ENCODE peak calls at places on chromosomes 2 and 18, in six cellular contexts. P is transverse colon, J is ovary, G is A549, F is tibial nerve, A is Peyer's patch. Z is an unnamed sample.

GRCh38 chr2:67984600-67984999 is 78.2 kb downstream of the C1D start:
- DNase-seq in P (no peak), J (no peak), G (no peak), F (no peak), A (no peak), Z (no peak)

GRCh38 chr18:22238036-22238435 is 68.6 kb downstream of the GATA6 start:
- DNase-seq in P (no peak), J (no peak), G (no peak), F (no peak), A (no peak), Z (no peak)

GRCh38 chr2:42663106-42663755 is 94.8 kb downstream of the MTA3 start:
- DNase-seq in P (peak), J (peak), G (peak), F (peak), A (peak), Z (peak)

GRCh38 chr2:171541202-171541884 is 19.1 kb downstream of the CYBRD1 start:
- DNase-seq in P (no peak), J (no peak), G (no peak), F (no peak), A (no peak), Z (no peak)

GRCh38 chr18:67517224-67517765 is 775 bp upstream of the DSEL start:
- DNase-seq in P (peak), J (peak), G (no peak), F (peak), A (no peak), Z (no peak)

GRCh38 chr2:231914077-231914690 is 12.0 kb downstream of the NPPC start:
- DNase-seq in P (no peak), J (no peak), G (no peak), F (no peak), A (no peak), Z (no peak)

GRCh38 chr2:241502281-241502680 is 6.1 kb downstream of the STK25 start:
- DNase-seq in P (no peak), J (no peak), G (no peak), F (no peak), A (no peak), Z (no peak)

GRCh38 chr2:233152541-233152940 is 92.4 kb downstream of the INPP5D start:
- DNase-seq in P (no peak), J (no peak), G (no peak), F (no peak), A (no peak), Z (no peak)

GRCh38 chr18:44974174-44974573 is 293.5 kb downstream of the SETBP1 start:
- DNase-seq in P (no peak), J (no peak), G (no peak), F (no peak), A (no peak), Z (no peak)

GRCh38 chr18:51028201-51028805 is 1.7 kb upstream of the SMAD4 start:
- DNase-seq in P (peak), J (no peak), G (no peak), F (no peak), A (no peak), Z (no peak)

GRCh38 chr2:233210843-233211600 is 40.5 kb upstream of the ATG16L1 start:
- DNase-seq in P (peak), J (peak), G (no peak), F (peak), A (no peak), Z (peak)

GRCh38 chr18:55953326-55953725 is 365.3 kb upstream of the TCF4 start:
- DNase-seq in P (no peak), J (no peak), G (no peak), F (no peak), A (no peak), Z (no peak)

GRCh38 chr2:20149703-20150030 is 75.3 kb downstream of the SDC1 start:
- DNase-seq in P (no peak), J (no peak), G (no peak), F (no peak), A (no peak), Z (no peak)

GRCh38 chr2:15595936-15596335 is 4.3 kb downstream of the DDX1 start:
- DNase-seq in P (no peak), J (no peak), G (no peak), F (no peak), A (no peak), Z (no peak)

GRCh38 chr2:70412294-70413075 is 110.6 kb upstream of the FAM136A start:
- DNase-seq in P (no peak), J (no peak), G (no peak), F (no peak), A (no peak), Z (no peak)

GRCh38 chr2:15031745-15032240 is 399.3 kb downstream of the LRATD1 start:
- DNase-seq in P (no peak), J (no peak), G (no peak), F (no peak), A (no peak), Z (no peak)

GRCh38 chr2:186531257-186531775 is 45.3 kb downstream of the ZC3H15 start:
- DNase-seq in P (no peak), J (no peak), G (no peak), F (no peak), A (no peak), Z (no peak)

GRCh38 chr2:170369894-170370293 is 191.9 kb downstream of the MYO3B start:
- DNase-seq in P (no peak), J (no peak), G (peak), F (no peak), A (no peak), Z (no peak)

GRCh38 chr18:41875094-41875780 is 79.8 kb upstream of the PIK3C3 start:
- DNase-seq in P (no peak), J (no peak), G (no peak), F (no peak), A (no peak), Z (no peak)

GRCh38 chr2:124975224-124975623 is 950.1 kb downstream of the CNTNAP5 start:
- DNase-seq in P (no peak), J (no peak), G (no peak), F (no peak), A (no peak), Z (no peak)

GRCh38 chr2:98473995-98474780 is 29.5 kb downstream of the INPP4A start:
- DNase-seq in P (no peak), J (no peak), G (no peak), F (no peak), A (peak), Z (no peak)

GRCh38 chr2:191038741-191039140 is 24.8 kb upstream of the STAT1 start:
- DNase-seq in P (no peak), J (no peak), G (no peak), F (no peak), A (no peak), Z (no peak)

GRCh38 chr2:146602383-146602782 is 1242.4 kb upstream of the ACVR2A start:
- DNase-seq in P (no peak), J (no peak), G (no peak), F (no peak), A (no peak), Z (no peak)

GRCh38 chr18:39199231-39199855 is 1633.7 kb upstream of the CELF4 start:
- DNase-seq in P (no peak), J (no peak), G (no peak), F (no peak), A (no peak), Z (no peak)

GRCh38 chr2:84971799-84972790 is 1.1 kb downstream of the KCMF1 start:
- DNase-seq in P (peak), J (peak), G (no peak), F (no peak), A (peak), Z (no peak)
- TF ChIP-seq POLR2A in P (no peak), J (no peak), G (no peak), F (no peak), A (no peak), Z (no peak)

GRCh38 chr2:10030311-10030736 is 13.0 kb upstream of the KLF11 start:
- DNase-seq in P (no peak), J (no peak), G (no peak), F (no peak), A (peak), Z (no peak)

GRCh38 chr2:10027931-10028330 is 15.4 kb upstream of the KLF11 start:
- DNase-seq in P (no peak), J (no peak), G (no peak), F (no peak), A (no peak), Z (no peak)

GRCh38 chr2:10028407-10028987 is 14.9 kb upstream of the KLF11 start:
- DNase-seq in P (no peak), J (no peak), G (no peak), F (no peak), A (no peak), Z (no peak)

GRCh38 chr2:10029875-10030223 is 13.5 kb upstream of the KLF11 start:
- DNase-seq in P (no peak), J (no peak), G (no peak), F (no peak), A (no peak), Z (no peak)

DNA sequence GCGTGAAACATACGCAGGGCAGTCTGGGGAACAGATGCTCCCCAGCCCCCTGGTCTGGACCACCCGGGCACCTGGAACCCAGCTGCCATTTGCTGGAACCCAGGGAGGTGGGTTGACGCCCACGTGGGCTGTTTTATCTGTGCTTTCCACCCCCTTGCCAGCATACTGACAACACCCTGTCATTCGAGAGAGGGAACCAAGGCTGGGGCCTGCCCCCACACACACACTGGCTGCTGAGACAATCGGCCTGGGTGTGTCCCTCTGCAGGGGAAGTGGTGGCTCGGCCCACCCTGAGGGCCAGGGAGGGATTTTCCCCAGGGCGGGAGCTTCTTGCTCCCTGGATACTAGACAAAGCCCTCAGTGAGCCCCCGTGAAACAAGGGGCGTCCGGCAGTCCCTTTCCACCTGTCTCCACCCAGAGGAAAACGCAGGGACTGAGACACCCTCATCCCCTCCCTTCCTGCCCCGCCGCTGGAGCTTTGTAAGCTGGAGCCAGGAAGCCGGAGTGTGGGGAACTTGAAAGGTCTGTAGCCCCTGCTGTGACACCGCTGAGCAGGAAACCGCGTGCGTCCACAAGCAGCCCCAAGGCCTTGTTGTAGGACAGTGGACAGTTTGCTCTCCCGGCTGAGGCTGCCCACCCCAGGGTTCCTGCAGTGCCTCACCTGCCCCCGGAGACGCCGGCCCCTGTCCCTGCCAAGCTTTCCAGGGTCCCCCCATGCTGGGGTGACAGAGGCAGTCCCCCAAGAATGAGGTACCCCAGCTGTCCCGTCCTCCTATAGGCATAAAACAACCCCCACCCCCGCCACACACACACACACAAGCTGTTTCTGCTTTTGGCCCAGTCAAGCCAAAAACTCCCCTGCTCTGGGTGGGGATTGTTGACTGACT is 14.1 kb upstream of the KLF11 start:
- DNase-seq in P (peak), J (no peak), G (no peak), F (no peak), A (peak), Z (peak)
- TF ChIP-seq POLR2A in P (peak), J (no peak), G (no peak), F (no peak), A (no peak), Z (no peak)

DNA sequence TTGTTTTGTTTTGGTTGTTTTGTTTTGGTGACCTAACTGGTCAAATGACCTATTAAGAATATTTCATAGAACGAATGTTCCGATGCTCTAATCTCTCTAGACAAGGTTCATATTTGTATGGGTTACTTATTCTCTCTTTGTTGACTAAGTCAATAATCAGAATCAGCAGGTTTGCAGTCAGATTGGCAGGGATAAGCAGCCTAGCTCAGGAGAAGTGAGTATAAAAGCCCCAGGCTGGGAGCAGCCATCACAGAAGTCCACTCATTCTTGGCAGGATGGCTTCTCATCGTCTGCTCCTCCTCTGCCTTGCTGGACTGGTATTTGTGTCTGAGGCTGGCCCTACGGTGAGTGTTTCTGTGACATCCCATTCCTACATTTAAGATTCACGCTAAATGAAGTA is at the start of gene TTR:
- DNase-seq in P (no peak), J (no peak), G (no peak), F (no peak), A (no peak), Z (no peak)
- TF ChIP-seq POLR2A in P (no peak), J (no peak), G (no peak), F (no peak), A (no peak), Z (no peak)

GRCh38 chr2:96260404-96261260 is 5.2 kb downstream of the TMEM127 start:
- DNase-seq in P (peak), J (peak), G (peak), F (peak), A (peak), Z (peak)
- TF ChIP-seq POLR2A in P (peak), J (no peak), G (no peak), F (no peak), A (no peak), Z (no peak)

GRCh38 chr2:108587621-108588020 is 53.4 kb downstream of the LIMS1 start:
- DNase-seq in P (no peak), J (no peak), G (no peak), F (no peak), A (no peak), Z (peak)

GRCh38 chr2:108588070-108588668 is 53.9 kb downstream of the LIMS1 start:
- DNase-seq in P (no peak), J (no peak), G (no peak), F (no peak), A (no peak), Z (no peak)

GRCh38 chr2:108585446-108585845 is 51.2 kb downstream of the LIMS1 start:
- DNase-seq in P (no peak), J (no peak), G (no peak), F (no peak), A (no peak), Z (no peak)

GRCh38 chr2:108586116-108586515 is 51.8 kb downstream of the LIMS1 start:
- DNase-seq in P (no peak), J (no peak), G (no peak), F (no peak), A (no peak), Z (no peak)

DNA sequence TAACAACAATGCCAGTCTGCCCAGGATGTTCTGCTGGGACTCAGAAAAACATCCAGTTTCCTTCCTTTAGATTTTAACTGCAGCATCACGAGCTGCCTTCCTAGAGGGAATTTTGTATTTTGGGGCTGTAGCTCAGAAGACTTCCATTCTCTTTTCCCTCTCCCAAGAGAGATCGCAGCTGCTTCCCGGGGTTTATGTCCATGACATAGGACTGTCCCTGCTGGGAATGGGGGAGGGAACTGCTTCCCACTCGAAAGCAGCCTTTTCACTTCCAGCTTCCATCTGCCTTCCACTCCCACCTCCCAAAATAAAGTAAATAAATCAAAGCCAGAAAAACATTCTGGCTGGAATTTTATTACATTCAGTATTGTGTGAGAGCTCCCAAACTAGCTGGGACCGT is 52.4 kb downstream of the LIMS1 start:
- DNase-seq in P (no peak), J (no peak), G (no peak), F (no peak), A (no peak), Z (no peak)
- TF ChIP-seq POLR2A in P (no peak), J (no peak), G (no peak), F (no peak), A (no peak), Z (no peak)

GRCh38 chr2:215360596-215360995 is 48.7 kb downstream of the ATIC start:
- DNase-seq in P (no peak), J (no peak), G (no peak), F (no peak), A (no peak), Z (no peak)

GRCh38 chr2:215357660-215358059 is 45.8 kb downstream of the ATIC start:
- DNase-seq in P (no peak), J (no peak), G (no peak), F (no peak), A (no peak), Z (no peak)

GRCh38 chr2:215359576-215359922 is 47.7 kb downstream of the ATIC start:
- DNase-seq in P (no peak), J (no peak), G (no peak), F (no peak), A (no peak), Z (no peak)

GRCh38 chr2:215358312-215358845 is 46.5 kb downstream of the ATIC start:
- DNase-seq in P (no peak), J (no peak), G (no peak), F (no peak), A (no peak), Z (no peak)

DNA sequence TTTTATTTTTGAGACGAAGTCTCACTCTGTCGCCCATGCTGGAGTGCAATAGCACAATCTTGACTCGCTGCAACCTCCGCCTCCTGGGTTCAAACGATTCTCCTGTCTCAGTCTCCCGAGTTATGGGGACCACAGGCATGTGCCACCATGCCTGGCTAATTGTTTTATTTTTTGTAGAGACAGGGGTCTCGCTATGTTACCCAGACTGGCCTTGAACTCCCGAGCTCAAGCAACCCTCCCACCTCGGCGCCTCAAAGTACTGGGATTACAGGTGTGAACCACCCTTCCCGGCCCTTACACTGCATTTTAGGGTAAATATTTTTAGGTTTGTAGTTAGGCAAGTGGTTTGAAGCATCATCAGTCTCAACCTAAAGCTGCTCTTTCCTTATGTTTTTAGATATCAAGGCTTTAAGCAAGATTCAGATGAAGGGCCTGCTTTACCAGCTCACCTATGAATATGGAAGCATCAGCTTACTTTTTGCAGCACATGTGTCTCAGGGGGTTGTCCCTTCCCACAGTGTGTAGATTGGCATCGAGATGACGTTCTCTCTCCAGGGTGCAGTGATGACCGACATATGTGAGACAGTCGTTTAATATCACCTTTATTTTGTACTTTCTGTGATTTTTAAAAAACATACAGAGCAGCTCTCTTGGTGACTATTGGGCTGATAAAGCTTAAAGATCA is 47.2 kb downstream of the ATIC start:
- DNase-seq in P (no peak), J (no peak), G (no peak), F (no peak), A (no peak), Z (no peak)
- TF ChIP-seq POLR2A in P (no peak), J (no peak), G (no peak), F (no peak), A (no peak), Z (no peak)

Z was measured in H54.